ENCODE peak calls at places on chromosomes 2 and 18, in five cellular contexts. M is IMR-90, E is BE2C, S is K562, F is hepatocyte. Q is an unnamed sample.

GRCh38 chr2:186042207-186043028 is 303.8 kb downstream of the FSIP2 start:
- DNase-seq in S (no peak), E (no peak), F (no peak), M (no peak), Q (no peak)

GRCh38 chr2:207529330-207530159 is at the start of gene CREB1:
- DNase-seq in M (peak; percentile 98), E (peak; percentile 98), S (peak; percentile 90), F (peak; percentile 99), Q (peak; percentile 98)

GRCh38 chr18:79872423-79872822 is 74.7 kb downstream of the KCNG2 start:
- DNase-seq in S (no peak), E (no peak), M (no peak), F (no peak), Q (no peak)

GRCh38 chr2:79368116-79368630 is 144.7 kb upstream of the CTNNA2 start:
- DNase-seq in S (no peak), M (no peak), F (no peak), E (no peak), Q (no peak)

GRCh38 chr18:31647354-31647753 is 37.0 kb downstream of the B4GALT6 start:
- DNase-seq in F (peak; percentile 28), E (no peak), S (no peak), M (no peak), Q (peak; percentile 75)

GRCh38 chr2:45554073-45554742 is 56.9 kb downstream of the SRBD1 start:
- DNase-seq in S (no peak), F (no peak), M (peak; percentile 62), E (no peak), Q (no peak)

GRCh38 chr2:217279571-217279970 is 419.7 kb upstream of the TNP1 start:
- DNase-seq in E (no peak), F (peak; percentile 12), M (peak; percentile 96), S (no peak), Q (no peak)

GRCh38 chr2:14633451-14634211 is 1.1 kb downstream of the LRATD1 start:
- DNase-seq in S (no peak), F (peak; percentile 10), E (no peak), M (no peak), Q (no peak)

GRCh38 chr2:183291436-183291835 is 167.2 kb downstream of the NUP35 start:
- DNase-seq in M (no peak), F (no peak), E (no peak), S (no peak), Q (no peak)

GRCh38 chr18:62877448-62878221 is 162.3 kb downstream of the PHLPP1 start:
- DNase-seq in F (peak; percentile 6), E (no peak), S (no peak), M (peak; percentile 65), Q (no peak)

DNA sequence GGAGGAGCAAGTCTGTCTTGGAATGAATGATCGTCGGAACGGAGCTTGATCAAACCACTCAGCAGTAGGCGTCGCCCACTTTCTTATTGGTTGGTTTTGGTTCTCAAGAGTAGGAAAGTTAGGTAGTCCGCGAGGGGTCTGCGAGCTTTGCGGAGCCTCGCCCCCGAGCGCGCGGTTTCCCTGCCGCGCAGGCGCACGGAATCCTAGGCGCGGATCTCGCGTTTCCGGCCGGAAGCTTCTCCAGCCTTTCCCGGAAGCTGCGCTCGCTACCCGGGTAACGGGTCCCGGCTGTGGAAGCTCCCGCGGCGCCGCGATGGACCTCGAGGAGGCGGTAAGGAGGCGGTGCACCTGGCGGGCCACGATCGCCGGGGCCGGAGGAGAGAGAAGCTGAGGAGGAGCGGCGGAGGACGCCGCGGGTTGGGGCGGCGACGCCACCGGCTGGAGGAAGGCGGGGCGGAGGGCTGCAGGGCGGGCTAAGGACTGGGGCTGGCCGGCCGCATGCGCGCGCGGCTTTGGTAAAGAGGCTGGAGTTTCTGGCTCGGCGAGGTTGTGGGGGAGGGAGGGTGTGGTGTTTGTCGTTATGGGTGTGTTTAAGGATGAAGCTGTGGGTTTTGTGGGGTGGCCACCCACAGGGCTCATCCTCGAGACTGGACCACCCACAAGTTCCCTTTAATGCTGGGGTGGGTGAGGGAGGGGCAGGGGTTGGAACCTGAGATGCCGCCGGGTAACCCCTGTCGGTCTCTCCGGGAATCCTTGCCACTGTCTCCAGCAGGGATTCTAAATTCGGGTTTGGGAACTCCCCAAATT is at the start of gene TAF1B:
- DNase-seq in S (peak; percentile 97), F (peak; percentile 96), E (peak; percentile 94), M (peak; percentile 88), Q (peak; percentile 96)
- H3K4me1 ChIP-seq in S (peaks cover 17% of the 10 kb centered on the region), F (peaks cover 13% of the 10 kb centered on the region), E (no peaks in the 10 kb centered on the region), M (peaks cover 7% of the 10 kb centered on the region), Q (peaks cover 8% of the 10 kb centered on the region)

DNA sequence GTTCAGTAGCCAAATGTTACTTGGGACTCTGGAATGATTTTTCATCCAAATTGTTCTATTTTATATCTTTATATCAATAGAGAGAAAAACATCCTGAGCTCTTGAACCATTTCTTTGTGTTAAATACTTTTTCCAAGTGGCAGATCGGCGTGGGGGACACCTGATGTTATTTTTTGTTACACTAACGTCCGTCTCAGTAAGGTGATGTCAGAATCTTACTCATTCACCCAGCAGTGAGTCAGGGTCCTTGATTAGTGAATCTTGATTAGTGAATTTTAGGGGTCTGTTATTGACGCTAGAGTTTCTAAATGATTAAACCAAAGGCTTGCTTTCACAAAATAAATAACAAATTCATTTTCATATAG is 1.7 kb downstream of the MIB1 start:
- DNase-seq in E (no peak), S (no peak), F (peak; percentile 15), M (peak; percentile 30), Q (no peak)
- H3K4me3 ChIP-seq in E (peak overlapping the region; percentile 73), S (peak overlapping the region; percentile 90), F (peak overlapping the region; percentile 62), M (peak overlapping the region; percentile 78), Q (peak overlapping the region; percentile 99)

GRCh38 chr2:56565143-56565542 is 381.4 kb downstream of the CCDC85A start:
- DNase-seq in E (no peak), M (no peak), F (no peak), S (no peak), Q (no peak)

GRCh38 chr2:56576001-56576400 is 392.2 kb downstream of the CCDC85A start:
- DNase-seq in M (no peak), S (no peak), F (no peak), E (no peak), Q (no peak)

DNA sequence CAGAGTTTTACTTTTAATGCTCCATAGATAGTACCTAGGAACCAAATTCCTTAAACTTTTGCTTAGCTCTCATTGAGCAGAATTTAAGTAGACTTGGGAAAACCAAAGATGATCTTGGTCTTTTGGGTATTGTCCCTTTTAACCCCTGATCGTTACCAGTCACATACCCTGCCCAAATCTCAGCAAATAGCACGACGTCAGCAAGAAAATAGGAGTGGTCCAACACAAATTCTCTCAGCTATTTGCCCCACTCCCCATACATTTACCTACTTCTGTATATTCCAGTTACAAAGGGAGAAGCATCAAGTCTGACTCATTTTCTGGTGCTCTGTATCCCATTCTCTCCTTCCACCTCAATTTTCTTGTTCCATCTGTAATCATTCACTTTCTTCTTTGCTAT is 387.3 kb downstream of the CCDC85A start:
- DNase-seq in S (no peak), F (no peak), M (no peak), E (no peak), Q (no peak)
- H3K9me3 ChIP-seq in S (no peaks in the 10 kb centered on the region), F (no peaks in the 10 kb centered on the region), M (peaks cover 4% of the 10 kb centered on the region), E (no peaks in the 10 kb centered on the region), Q (no peaks in the 10 kb centered on the region)

GRCh38 chr2:25340340-25340886 is 1.3 kb downstream of the DNMT3A start:
- DNase-seq in E (peak; percentile 64), M (no peak), F (peak; percentile 69), S (peak; percentile 65), Q (no peak)
- H3K4me1 ChIP-seq in E (peaks cover 23% of the 10 kb centered on the region), M (peaks cover 8% of the 10 kb centered on the region), F (peaks cover 26% of the 10 kb centered on the region), S (no peaks in the 10 kb centered on the region), Q (no peaks in the 10 kb centered on the region)

GRCh38 chr2:233847248-233847898 is 7.0 kb downstream of the HJURP start:
- DNase-seq in M (no peak), S (no peak), E (no peak), F (no peak), Q (no peak)

GRCh38 chr2:233848276-233848675 is 6.1 kb downstream of the HJURP start:
- DNase-seq in F (no peak), E (no peak), S (no peak), M (no peak), Q (no peak)

GRCh38 chr2:233844836-233845235 is 9.5 kb downstream of the HJURP start:
- DNase-seq in E (no peak), F (no peak), M (no peak), S (no peak), Q (no peak)

GRCh38 chr2:233845301-233846060 is 8.9 kb downstream of the HJURP start:
- DNase-seq in F (no peak), S (no peak), E (no peak), M (no peak), Q (no peak)

DNA sequence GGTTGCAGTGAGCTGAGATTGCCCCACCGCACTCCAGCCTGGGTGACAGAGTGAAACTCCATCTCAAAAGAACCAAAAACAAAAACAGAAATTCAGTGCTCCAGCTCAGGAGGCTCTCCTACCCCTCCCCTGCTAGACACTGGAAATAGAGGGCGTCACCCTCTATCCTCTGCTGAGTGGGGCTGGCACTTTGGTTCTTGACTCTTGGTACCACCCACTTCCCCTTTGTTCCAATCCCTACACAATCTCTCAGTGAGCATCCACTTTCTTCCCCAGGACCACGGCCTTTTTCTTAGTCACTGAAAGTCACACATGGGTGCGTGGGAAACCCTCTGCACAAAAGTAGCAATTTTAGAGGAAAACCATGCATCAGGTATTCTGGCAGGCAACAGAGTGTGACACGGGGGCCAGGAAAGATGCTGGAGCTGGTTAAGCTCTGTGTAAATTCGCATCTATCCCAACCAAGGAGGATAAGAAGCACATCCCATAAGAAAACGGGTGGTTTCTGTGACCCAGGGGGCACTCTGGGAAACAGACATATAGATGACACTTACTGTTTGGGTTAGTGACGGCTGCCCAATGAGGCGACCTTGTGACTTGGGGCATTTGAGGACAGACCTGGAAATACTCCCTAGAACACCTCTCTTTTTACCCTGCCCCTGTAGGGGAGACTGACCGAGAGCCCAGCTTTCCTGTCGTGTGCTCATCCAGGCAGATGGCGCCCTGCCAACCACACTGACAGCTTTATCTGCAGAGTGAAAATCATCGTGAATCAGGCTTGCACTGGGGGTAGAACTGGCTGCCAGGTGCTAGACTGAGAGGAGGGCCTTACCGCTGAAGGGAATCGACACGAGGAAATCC is 7.7 kb downstream of the HJURP start:
- DNase-seq in S (no peak), E (peak; percentile 71), M (no peak), F (no peak), Q (no peak)
- H3K4me3 ChIP-seq in S (no peak overlapping the region), E (no peak overlapping the region), M (no peak overlapping the region), F (no peak overlapping the region), Q (no peak overlapping the region)

DNA sequence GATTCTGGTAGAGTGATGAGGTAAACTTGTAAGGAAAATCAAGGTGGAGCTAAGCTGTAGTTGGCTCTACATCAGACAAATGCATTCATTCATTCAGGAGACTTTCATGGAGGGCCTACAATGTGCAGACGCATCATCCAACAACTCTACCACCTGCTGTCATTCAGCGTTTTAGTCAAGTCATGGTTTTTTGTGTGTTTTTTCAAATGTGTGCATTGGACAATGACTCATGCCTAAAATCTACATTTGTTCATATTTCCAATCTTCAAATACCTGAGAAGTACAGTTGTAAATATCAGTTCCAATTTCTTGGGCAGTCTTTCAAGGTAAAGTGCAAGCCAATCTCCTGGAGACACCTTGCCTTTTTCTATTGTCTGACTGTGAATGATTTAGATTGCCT is 108.0 kb upstream of the LGALSL start:
- DNase-seq in S (no peak), F (no peak), M (no peak), E (no peak), Q (no peak)
- H3K9me3 ChIP-seq in S (no peaks in the 10 kb centered on the region), F (no peaks in the 10 kb centered on the region), M (no peaks in the 10 kb centered on the region), E (no peaks in the 10 kb centered on the region), Q (no peaks in the 10 kb centered on the region)